ENCODE peak calls at places on chromosomes 11 and 22, in seven cellular contexts. One of them, this sample, is unnamed.
A peak's percentile ranks its signal among the peaks of the same experiment; 100 is the strongest.

GRCh38 chr11:3824714-3825472 is 15.9 kb downstream of the RHOG start:
- DNase-seq in K562: peak; percentile 88
- DNase-seq in esophagus muscularis mucosa: no peak
- DNase-seq in breast epithelium: no peak
- DNase-seq in spleen: peak; percentile 90
- DNase-seq in GM12878: no peak
- DNase-seq in transverse colon: peak; percentile 74
- DNase-seq in this sample: peak; percentile 73

GRCh38 chr11:47004595-47005033 is 68.1 kb downstream of the CSTPP1 start:
- DNase-seq in spleen: no peak
- DNase-seq in GM12878: no peak
- DNase-seq in breast epithelium: peak; percentile 66
- DNase-seq in esophagus muscularis mucosa: peak; percentile 93
- DNase-seq in transverse colon: peak; percentile 71
- DNase-seq in K562: peak; percentile 16
- DNase-seq in this sample: peak; percentile 97

GRCh38 chr11:36441610-36442208 is 68.4 kb downstream of the TRAF6 start:
- DNase-seq in GM12878: peak; percentile 17
- DNase-seq in breast epithelium: no peak
- DNase-seq in esophagus muscularis mucosa: no peak
- DNase-seq in spleen: no peak
- DNase-seq in K562: no peak
- DNase-seq in transverse colon: no peak
- DNase-seq in this sample: no peak

GRCh38 chr22:31192513-31192912 is 19.6 kb upstream of the LIMK2 start:
- DNase-seq in GM12878: no peak
- DNase-seq in transverse colon: no peak
- DNase-seq in spleen: no peak
- DNase-seq in esophagus muscularis mucosa: no peak
- DNase-seq in breast epithelium: no peak
- DNase-seq in K562: no peak
- DNase-seq in this sample: no peak

GRCh38 chr22:44516841-44517240 is 18.8 kb upstream of the RTL6 start:
- DNase-seq in K562: no peak
- DNase-seq in spleen: no peak
- DNase-seq in transverse colon: no peak
- DNase-seq in esophagus muscularis mucosa: peak; percentile 17
- DNase-seq in GM12878: no peak
- DNase-seq in breast epithelium: no peak
- DNase-seq in this sample: no peak

GRCh38 chr11:117872420-117872961 is 4.0 kb downstream of the FXYD6 start:
- DNase-seq in GM12878: no peak
- DNase-seq in breast epithelium: no peak
- DNase-seq in spleen: no peak
- DNase-seq in K562: no peak
- DNase-seq in esophagus muscularis mucosa: peak; percentile 91
- DNase-seq in transverse colon: no peak
- DNase-seq in this sample: peak; percentile 90

GRCh38 chr11:99739464-99740089 is 718.8 kb downstream of the CNTN5 start:
- DNase-seq in K562: peak; percentile 13
- DNase-seq in transverse colon: no peak
- DNase-seq in esophagus muscularis mucosa: no peak
- DNase-seq in breast epithelium: no peak
- DNase-seq in GM12878: no peak
- DNase-seq in spleen: no peak
- DNase-seq in this sample: no peak

GRCh38 chr11:30351061-30351460 is 28.2 kb downstream of the ARL14EP start:
- DNase-seq in breast epithelium: no peak
- DNase-seq in K562: no peak
- DNase-seq in spleen: no peak
- DNase-seq in esophagus muscularis mucosa: no peak
- DNase-seq in transverse colon: no peak
- DNase-seq in GM12878: no peak
- DNase-seq in this sample: no peak

DNA sequence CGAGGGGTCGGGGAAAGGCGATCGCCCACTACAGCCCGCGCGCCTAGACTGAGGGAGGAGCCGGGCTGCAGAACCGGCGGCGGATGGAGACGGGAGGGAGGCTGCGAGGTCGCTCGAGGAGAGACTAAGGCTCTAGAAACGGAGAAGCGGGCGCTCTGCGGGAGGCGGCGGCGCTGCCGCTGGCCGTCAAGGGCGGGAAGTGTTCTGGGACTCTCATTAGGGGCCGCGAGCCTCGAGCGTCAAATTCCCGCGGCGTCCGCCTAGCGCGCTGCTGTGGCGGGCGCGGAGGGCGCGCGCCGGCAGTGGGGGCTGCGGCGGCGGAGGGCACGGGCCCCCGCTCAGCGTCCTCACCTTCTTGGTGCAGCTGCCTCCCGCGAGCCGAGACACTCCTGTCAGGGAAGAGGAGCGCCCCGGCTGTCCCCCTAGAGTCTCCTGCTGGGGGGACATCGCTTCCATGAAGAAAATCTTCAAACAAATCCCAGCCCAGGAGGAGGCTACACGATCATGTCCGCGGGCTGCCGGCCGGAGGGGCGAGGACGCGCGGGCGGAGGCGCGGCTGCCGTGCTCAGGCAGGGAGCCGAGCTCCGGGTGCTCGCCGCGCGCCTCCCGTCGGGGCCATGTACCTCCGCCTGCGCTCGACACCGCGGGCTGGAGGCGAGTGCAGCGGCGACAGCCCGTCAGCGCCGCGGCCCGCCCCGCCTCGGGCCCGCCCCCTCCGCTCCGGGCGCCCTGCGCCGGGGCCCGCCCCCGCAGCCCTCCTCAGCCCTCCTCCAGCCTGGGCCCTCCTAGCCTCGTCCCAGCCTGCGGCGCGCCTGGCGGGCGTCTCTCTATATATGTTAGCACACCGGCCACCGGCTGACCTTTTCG is at the start of gene ARHGAP20:
- DNase-seq in transverse colon: peak; percentile 77
- DNase-seq in breast epithelium: peak; percentile 54
- DNase-seq in esophagus muscularis mucosa: peak; percentile 93
- DNase-seq in spleen: peak; percentile 92
- DNase-seq in K562: peak; percentile 65
- DNase-seq in GM12878: no peak
- DNase-seq in this sample: peak; percentile 85
- TF ChIP-seq POLR2AphosphoS5 in transverse colon: peak; percentile 46
- TF ChIP-seq POLR2AphosphoS5 in breast epithelium: no peak
- TF ChIP-seq POLR2AphosphoS5 in esophagus muscularis mucosa: peak; percentile 57
- TF ChIP-seq POLR2AphosphoS5 in spleen: no peak
- TF ChIP-seq POLR2AphosphoS5 in K562: no peak
- TF ChIP-seq POLR2AphosphoS5 in GM12878: no peak
- TF ChIP-seq POLR2AphosphoS5 in this sample: peak; percentile 38

GRCh38 chr22:43205748-43206514 is 19.0 kb upstream of the TTLL12 start:
- DNase-seq in breast epithelium: no peak
- DNase-seq in GM12878: no peak
- DNase-seq in transverse colon: no peak
- DNase-seq in esophagus muscularis mucosa: no peak
- DNase-seq in spleen: no peak
- DNase-seq in K562: peak; percentile 25
- DNase-seq in this sample: no peak
- TF ChIP-seq POLR2A in breast epithelium: no peak
- TF ChIP-seq POLR2A in GM12878: no peak
- TF ChIP-seq POLR2A in transverse colon: no peak
- TF ChIP-seq POLR2A in esophagus muscularis mucosa: no peak
- TF ChIP-seq POLR2A in spleen: no peak
- TF ChIP-seq POLR2A in K562: no peak
- TF ChIP-seq POLR2A in this sample: no peak

GRCh38 chr11:62789576-62789975 is 2.2 kb downstream of the TMEM223 start:
- DNase-seq in esophagus muscularis mucosa: no peak
- DNase-seq in K562: no peak
- DNase-seq in spleen: no peak
- DNase-seq in GM12878: no peak
- DNase-seq in transverse colon: no peak
- DNase-seq in breast epithelium: no peak
- DNase-seq in this sample: no peak

GRCh38 chr11:62794201-62794775 is 2.5 kb upstream of the TMEM223 start:
- DNase-seq in spleen: no peak
- DNase-seq in K562: no peak
- DNase-seq in breast epithelium: no peak
- DNase-seq in transverse colon: no peak
- DNase-seq in esophagus muscularis mucosa: no peak
- DNase-seq in GM12878: no peak
- DNase-seq in this sample: no peak

GRCh38 chr11:62791501-62792192 is at the start of gene TMEM223:
- DNase-seq in transverse colon: peak; percentile 93
- DNase-seq in breast epithelium: peak; percentile 86
- DNase-seq in GM12878: no peak
- DNase-seq in esophagus muscularis mucosa: peak; percentile 95
- DNase-seq in K562: peak; percentile 84
- DNase-seq in spleen: peak; percentile 98
- DNase-seq in this sample: peak; percentile 94

GRCh38 chr11:62788991-62789390 is 1.8 kb downstream of the TMEM179B start:
- DNase-seq in transverse colon: no peak
- DNase-seq in spleen: no peak
- DNase-seq in GM12878: no peak
- DNase-seq in breast epithelium: no peak
- DNase-seq in K562: no peak
- DNase-seq in esophagus muscularis mucosa: no peak
- DNase-seq in this sample: no peak

DNA sequence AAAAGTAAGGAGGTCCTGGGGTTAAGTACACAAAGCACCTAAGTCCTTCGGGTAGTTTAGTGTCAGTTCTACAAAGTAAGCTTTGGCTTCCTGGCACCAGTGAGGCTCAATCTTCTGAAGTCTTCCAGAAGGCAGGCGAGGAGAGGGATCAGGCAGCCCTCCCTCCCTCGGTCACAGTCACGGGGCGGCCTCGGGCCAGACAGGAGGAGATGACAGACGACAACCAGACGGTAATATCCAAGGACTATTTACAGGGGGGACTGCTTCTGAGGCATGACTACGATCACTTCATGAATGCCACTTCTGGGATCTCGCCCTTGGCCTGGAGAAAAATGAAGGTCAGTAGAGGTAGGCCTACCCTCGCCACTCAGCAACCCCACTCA is 378 bp upstream of the TMEM223 start:
- DNase-seq in esophagus muscularis mucosa: no peak
- DNase-seq in K562: no peak
- DNase-seq in breast epithelium: no peak
- DNase-seq in transverse colon: peak; percentile 29
- DNase-seq in GM12878: no peak
- DNase-seq in spleen: peak; percentile 85
- DNase-seq in this sample: peak; percentile 81
- TF ChIP-seq POLR2AphosphoS5 in esophagus muscularis mucosa: no peak
- TF ChIP-seq POLR2AphosphoS5 in K562: no peak
- TF ChIP-seq POLR2AphosphoS5 in breast epithelium: no peak
- TF ChIP-seq POLR2AphosphoS5 in transverse colon: no peak
- TF ChIP-seq POLR2AphosphoS5 in GM12878: peak; percentile 10
- TF ChIP-seq POLR2AphosphoS5 in spleen: no peak
- TF ChIP-seq POLR2AphosphoS5 in this sample: no peak

GRCh38 chr11:1389103-1389931 is 417 bp upstream of the BRSK2 start:
- DNase-seq in K562: peak; percentile 94
- DNase-seq in transverse colon: peak; percentile 95
- DNase-seq in esophagus muscularis mucosa: peak; percentile 98
- DNase-seq in GM12878: peak; percentile 19
- DNase-seq in breast epithelium: peak; percentile 98
- DNase-seq in spleen: peak; percentile 98
- DNase-seq in this sample: peak; percentile 99
- TF ChIP-seq POLR2A in K562: no peak
- TF ChIP-seq POLR2A in transverse colon: no peak
- TF ChIP-seq POLR2A in esophagus muscularis mucosa: no peak
- TF ChIP-seq POLR2A in GM12878: no peak
- TF ChIP-seq POLR2A in breast epithelium: no peak
- TF ChIP-seq POLR2A in spleen: no peak
- TF ChIP-seq POLR2A in this sample: no peak

GRCh38 chr11:8604078-8604723 is 10.2 kb upstream of the STK33 start:
- DNase-seq in K562: peak; percentile 66
- DNase-seq in breast epithelium: no peak
- DNase-seq in esophagus muscularis mucosa: peak; percentile 89
- DNase-seq in spleen: no peak
- DNase-seq in transverse colon: peak; percentile 67
- DNase-seq in GM12878: no peak
- DNase-seq in this sample: peak; percentile 84
- TF ChIP-seq POLR2AphosphoS5 in K562: no peak
- TF ChIP-seq POLR2AphosphoS5 in breast epithelium: no peak
- TF ChIP-seq POLR2AphosphoS5 in esophagus muscularis mucosa: peak; percentile 81
- TF ChIP-seq POLR2AphosphoS5 in spleen: no peak
- TF ChIP-seq POLR2AphosphoS5 in transverse colon: peak; percentile 52
- TF ChIP-seq POLR2AphosphoS5 in GM12878: no peak
- TF ChIP-seq POLR2AphosphoS5 in this sample: peak; percentile 51

DNA sequence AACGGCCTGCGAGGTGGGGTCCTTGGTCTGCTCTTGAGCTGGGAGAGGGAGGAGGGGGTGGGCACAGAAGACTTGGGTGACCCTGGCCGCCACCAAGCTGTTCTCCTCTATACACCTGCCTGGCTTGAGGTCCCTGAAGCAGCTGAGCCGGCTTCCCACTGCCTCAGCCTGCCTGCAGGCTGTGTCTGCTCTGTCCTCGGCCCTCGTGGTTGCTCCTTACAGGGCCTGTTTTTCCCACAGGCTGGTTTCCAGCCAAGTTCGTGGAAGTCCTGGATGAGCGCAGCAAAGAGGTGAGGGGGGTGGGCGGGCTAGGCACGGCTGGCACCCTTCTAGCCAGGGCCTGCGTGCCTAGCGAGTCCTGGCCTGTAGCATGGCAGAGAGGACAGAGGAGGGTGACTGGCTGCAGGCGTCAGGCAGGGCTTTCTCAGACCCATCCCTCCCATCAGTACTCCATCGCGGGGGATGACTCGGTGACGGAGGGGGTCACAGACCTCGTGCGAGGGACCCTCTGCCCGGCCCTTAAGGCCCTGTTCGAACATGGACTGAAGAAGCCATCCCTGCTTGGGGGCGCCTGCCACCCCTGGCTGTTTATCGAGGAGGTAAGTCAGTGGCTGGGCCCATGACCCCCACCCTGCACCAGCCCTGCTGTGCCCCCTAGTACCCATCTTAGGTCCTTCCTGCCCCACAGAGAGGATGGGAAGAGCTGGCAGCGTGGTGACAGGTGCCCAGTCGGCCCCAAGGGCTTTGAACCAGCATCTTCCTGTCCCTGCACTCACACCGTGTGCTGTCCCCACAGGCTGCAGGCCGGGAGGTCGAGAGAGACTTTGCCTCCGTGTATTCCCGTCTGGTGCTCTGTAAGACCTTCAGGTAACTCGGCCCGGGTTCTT is 37.7 kb downstream of the SGSM3 start:
- DNase-seq in esophagus muscularis mucosa: no peak
- DNase-seq in breast epithelium: peak; percentile 41
- DNase-seq in transverse colon: no peak
- DNase-seq in K562: no peak
- DNase-seq in GM12878: no peak
- DNase-seq in spleen: peak; percentile 75
- DNase-seq in this sample: no peak
- TF ChIP-seq POLR2A in esophagus muscularis mucosa: no peak
- TF ChIP-seq POLR2A in breast epithelium: no peak
- TF ChIP-seq POLR2A in transverse colon: no peak
- TF ChIP-seq POLR2A in K562: no peak
- TF ChIP-seq POLR2A in GM12878: peak; percentile 71
- TF ChIP-seq POLR2A in spleen: no peak
- TF ChIP-seq POLR2A in this sample: no peak

DNA sequence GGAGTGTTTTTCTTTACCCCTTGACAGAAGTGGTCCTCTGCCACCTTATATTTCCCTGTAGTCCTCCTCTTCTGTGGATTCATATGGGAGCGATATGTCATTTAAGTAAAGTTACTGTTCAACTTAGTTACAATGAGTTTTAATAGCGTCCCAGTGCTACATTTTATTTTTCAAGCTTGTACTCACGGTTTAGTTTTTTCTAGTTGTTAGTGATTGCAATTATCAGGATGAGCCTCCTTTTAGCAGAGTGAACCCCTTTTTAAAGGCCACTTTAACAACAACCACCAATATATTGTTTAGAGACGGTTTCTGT is 1.5 kb downstream of the PCF11 start:
- DNase-seq in K562: no peak
- DNase-seq in GM12878: no peak
- DNase-seq in transverse colon: no peak
- DNase-seq in spleen: no peak
- DNase-seq in esophagus muscularis mucosa: no peak
- DNase-seq in breast epithelium: no peak
- DNase-seq in this sample: no peak
- TF ChIP-seq POLR2AphosphoS5 in K562: no peak
- TF ChIP-seq POLR2AphosphoS5 in GM12878: no peak
- TF ChIP-seq POLR2AphosphoS5 in transverse colon: no peak
- TF ChIP-seq POLR2AphosphoS5 in spleen: no peak
- TF ChIP-seq POLR2AphosphoS5 in esophagus muscularis mucosa: no peak
- TF ChIP-seq POLR2AphosphoS5 in breast epithelium: no peak
- TF ChIP-seq POLR2AphosphoS5 in this sample: no peak

This sample was measured in sigmoid colon.